ENCODE peak calls at places on chromosomes 1 and 21, in eight cellular contexts. D is esophagus muscularis mucosa, R is transverse colon, A is HepG2, X is HCT116, O is endothelial cell of umbilical vein, H is stomach, F is sigmoid colon. Z is an unnamed sample.
A peak's percentile ranks its signal among the peaks of the same experiment; 100 is the strongest.

GRCh38 chr1:36285450-36286101 is 20.6 kb upstream of the SH3D21 start:
- DNase-seq in D (no peak), R (peak; percentile 61), A (peak; percentile 86), X (peak; percentile 78), O (peak; percentile 79), H (peak; percentile 69), F (peak; percentile 82), Z (peak; percentile 75)

GRCh38 chr1:16926491-16927195 is 4.9 kb downstream of the CROCC start:
- DNase-seq in D (no peak), R (no peak), A (no peak), X (no peak), O (no peak), H (no peak), F (no peak), Z (no peak)

GRCh38 chr21:43573921-43574320 is 85.4 kb downstream of the HSF2BP start:
- DNase-seq in D (no peak), R (no peak), A (no peak), X (no peak), O (no peak), H (no peak), F (no peak), Z (no peak)

GRCh38 chr1:151838491-151839412 is 868 bp downstream of the C2CD4D start:
- DNase-seq in D (no peak), R (no peak), A (no peak), X (no peak), O (no peak), H (no peak), F (no peak), Z (no peak)

GRCh38 chr1:25746299-25747045 is 53.5 kb upstream of the SELENON start:
- DNase-seq in D (no peak), R (no peak), A (no peak), X (no peak), O (no peak), H (no peak), F (no peak), Z (no peak)

GRCh38 chr21:42424848-42425602 is 21.3 kb downstream of the UBASH3A start:
- DNase-seq in D (no peak), R (peak; percentile 39), A (no peak), X (no peak), O (peak; percentile 44), H (no peak), F (no peak), Z (no peak)

GRCh38 chr1:62997849-62998248 is 213.9 kb downstream of the ATG4C start:
- DNase-seq in D (no peak), R (no peak), A (no peak), X (no peak), O (no peak), H (no peak), F (no peak), Z (no peak)

GRCh38 chr1:205306929-205307566 is 14.5 kb downstream of the NUAK2 start:
- DNase-seq in D (no peak), R (peak; percentile 81), A (no peak), X (no peak), O (no peak), H (no peak), F (no peak), Z (no peak)

GRCh38 chr1:231421616-231421970 is 494 bp downstream of the EGLN1 start:
- DNase-seq in D (no peak), R (peak; percentile 45), A (no peak), X (no peak), O (peak; percentile 55), H (peak; percentile 44), F (peak; percentile 70), Z (no peak)

GRCh38 chr1:86018311-86018923 is 138.2 kb downstream of the COL24A1 start:
- DNase-seq in D (no peak), R (no peak), A (peak; percentile 10), X (peak; percentile 12), O (peak; percentile 59), H (no peak), F (no peak), Z (no peak)

GRCh38 chr1:228417471-228418203 is 976 bp upstream of the TRIM17 start:
- DNase-seq in D (no peak), R (no peak), A (no peak), X (peak; percentile 16), O (no peak), H (no peak), F (no peak), Z (no peak)

GRCh38 chr1:89087241-89087640 is 22.2 kb upstream of the GBP1 start:
- DNase-seq in D (no peak), R (no peak), A (no peak), X (no peak), O (no peak), H (no peak), F (no peak), Z (no peak)

GRCh38 chr1:89725016-89725380 is 92.1 kb downstream of the LRRC8C start:
- DNase-seq in D (no peak), R (peak; percentile 10), A (no peak), X (no peak), O (no peak), H (no peak), F (no peak), Z (no peak)

GRCh38 chr1:27634166-27634981 is 611 bp downstream of the FGR start:
- DNase-seq in D (no peak), R (peak; percentile 33), A (no peak), X (no peak), O (peak; percentile 33), H (peak; percentile 49), F (no peak), Z (no peak)

GRCh38 chr1:156936721-156937220 is 16.3 kb downstream of the LRRC71 start:
- DNase-seq in D (no peak), R (no peak), A (no peak), X (no peak), O (no peak), H (no peak), F (peak; percentile 34), Z (no peak)

GRCh38 chr1:67773462-67773861 is 59.8 kb downstream of the GNG12 start:
- DNase-seq in D (no peak), R (no peak), A (no peak), X (no peak), O (peak; percentile 15), H (no peak), F (no peak), Z (no peak)

DNA sequence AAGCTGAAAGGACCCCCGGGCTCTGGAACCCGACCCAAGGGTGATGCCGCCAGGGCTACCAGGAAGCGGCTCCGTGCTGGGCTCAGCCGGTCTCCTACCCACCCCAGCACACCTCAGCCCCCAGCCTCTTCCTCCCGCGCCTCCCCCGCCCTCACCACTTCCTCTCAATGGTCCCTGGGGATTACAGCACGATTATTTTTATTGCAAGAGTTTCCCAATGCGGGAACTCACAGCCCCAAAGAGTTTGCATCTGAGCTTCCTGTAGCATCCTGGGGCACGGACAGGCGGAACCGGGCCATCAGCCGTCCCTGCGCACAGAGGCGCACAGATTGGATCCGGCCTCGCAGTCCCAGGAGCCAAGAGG is 8.7 kb upstream of the SLX9 start:
- DNase-seq in D (no peak), R (peak; percentile 52), A (no peak), X (no peak), O (no peak), H (no peak), F (no peak), Z (no peak)
- H3K4me3 ChIP-seq in D (peak overlapping the region; percentile 61), R (peak overlapping the region; percentile 44), A (peak overlapping the region; percentile 62), X (no peak overlapping the region), O (no peak overlapping the region), H (peak overlapping the region; percentile 63), F (no peak overlapping the region), Z (peak overlapping the region; percentile 70)

DNA sequence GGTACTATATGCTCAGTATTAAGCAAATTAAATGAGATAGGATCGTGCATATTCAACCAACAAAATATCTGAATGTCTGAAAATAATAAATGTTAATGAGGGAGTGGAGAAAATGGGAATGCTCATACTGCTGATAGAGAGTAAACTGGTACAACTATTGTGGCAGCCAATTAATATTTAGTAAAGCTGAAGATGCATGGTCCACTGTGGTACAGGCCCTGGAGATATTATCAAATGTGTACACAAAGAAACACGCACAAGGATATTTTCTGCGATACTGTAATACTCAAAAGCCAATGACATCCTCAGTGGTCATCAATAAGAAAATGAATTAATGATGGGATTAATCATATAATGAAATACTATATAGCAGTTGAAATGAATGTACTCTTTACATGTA is 25.1 kb downstream of the MRPL39 start:
- DNase-seq in D (no peak), R (no peak), A (no peak), X (no peak), O (no peak), H (no peak), F (no peak), Z (no peak)
- TF ChIP-seq POLR2A in D (no peak), R (no peak), A (no peak), X (no peak), O (no peak), H (no peak), F (no peak), Z (no peak)

GRCh38 chr1:41454406-41454805 is 30.1 kb downstream of the EDN2 start:
- DNase-seq in D (no peak), R (peak; percentile 78), A (no peak), X (no peak), O (no peak), H (no peak), F (no peak), Z (peak; percentile 92)

GRCh38 chr1:41452704-41453350 is 31.7 kb downstream of the EDN2 start:
- DNase-seq in D (no peak), R (peak; percentile 32), A (no peak), X (no peak), O (no peak), H (no peak), F (no peak), Z (no peak)

GRCh38 chr1:41461790-41462679 is 22.4 kb downstream of the EDN2 start:
- DNase-seq in D (no peak), R (peak; percentile 14), A (peak; percentile 7), X (no peak), O (no peak), H (no peak), F (no peak), Z (no peak)

GRCh38 chr1:41455479-41456271 is 28.8 kb downstream of the EDN2 start:
- DNase-seq in D (no peak), R (peak; percentile 55), A (no peak), X (no peak), O (no peak), H (no peak), F (peak; percentile 97), Z (peak; percentile 66)

DNA sequence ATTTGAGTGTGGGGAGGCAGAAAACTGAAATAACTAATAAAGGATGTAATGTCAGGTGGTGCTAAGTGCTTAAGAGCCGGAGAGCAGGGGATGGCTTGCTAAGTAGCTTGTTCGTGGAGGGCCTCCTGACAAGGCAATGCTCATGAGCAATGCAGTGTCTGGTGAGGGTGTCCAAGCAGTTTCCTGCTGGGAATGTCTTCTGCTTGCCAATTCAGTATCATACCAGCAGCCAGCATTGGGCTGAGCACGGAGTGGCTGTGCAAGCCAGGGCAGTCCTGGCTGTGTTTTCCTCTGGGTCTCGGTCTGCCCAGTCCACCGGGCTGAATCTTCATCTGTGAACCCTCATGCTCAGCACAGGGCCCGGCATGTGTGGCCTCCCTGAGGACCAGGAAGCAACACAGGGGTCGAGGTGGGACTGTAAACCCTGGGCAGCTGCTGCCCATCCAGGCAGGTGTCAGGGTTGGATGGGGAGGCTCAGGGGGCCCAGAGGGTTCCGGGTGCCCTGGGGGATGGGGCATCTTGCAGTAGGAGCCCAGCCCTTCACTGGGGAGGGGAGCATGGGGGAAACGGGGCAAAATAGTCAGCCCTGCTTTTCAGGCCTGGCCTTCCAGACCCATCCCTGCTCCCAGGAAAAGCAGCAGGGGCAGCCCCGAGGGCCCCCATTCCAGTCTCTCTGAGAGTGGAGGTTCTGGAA is 27.5 kb downstream of the EDN2 start:
- DNase-seq in D (no peak), R (no peak), A (no peak), X (no peak), O (no peak), H (no peak), F (no peak), Z (no peak)
- TF ChIP-seq POLR2AphosphoS5 in D (peak; percentile 51), R (no peak), A (no peak), X (no peak), O (no peak), H (no peak), F (no peak), Z (no peak)

GRCh38 chr1:119714583-119714982 is 2.8 kb downstream of the PHGDH start:
- DNase-seq in D (peak; percentile 78), R (no peak), A (no peak), X (no peak), O (no peak), H (no peak), F (no peak), Z (no peak)
- H3K4me3 ChIP-seq in D (no peak overlapping the region), R (no peak overlapping the region), A (peak overlapping the region; percentile 90), X (no peak overlapping the region), O (no peak overlapping the region), H (no peak overlapping the region), F (no peak overlapping the region), Z (no peak overlapping the region)